ENCODE peak calls at places on chromosomes 16 and 17, in four cellular contexts. L is heart left ventricle, O is HS-27A, Q is amniotic stem cell. A is an unnamed sample.

GRCh38 chr16:17555176-17555575 is 84.4 kb upstream of the XYLT1 start:
- DNase-seq in Q (peak), O (no peak), L (no peak), A (no peak)

GRCh38 chr16:52497067-52497816 is 49.7 kb downstream of the TOX3 start:
- DNase-seq in L (no peak), O (no peak), Q (no peak), A (no peak)

GRCh38 chr16:27428035-27428785 is 26.2 kb downstream of the IL21R start:
- DNase-seq in Q (no peak), O (no peak), L (no peak), A (no peak)

GRCh38 chr16:24208710-24209109 is 47.4 kb upstream of the CACNG3 start:
- DNase-seq in L (no peak), O (no peak), Q (no peak), A (no peak)

GRCh38 chr16:35706901-35707300 is 2247.5 kb downstream of the TP53TG3F start:
- DNase-seq in L (no peak), O (no peak), Q (no peak), A (no peak)

GRCh38 chr17:260031-260791 is 78.8 kb upstream of the DOC2B start:
- DNase-seq in L (no peak), Q (no peak), O (no peak), A (no peak)

GRCh38 chr17:69339937-69340336 is 13.0 kb upstream of the ABCA5 start:
- DNase-seq in O (no peak), L (no peak), Q (no peak), A (no peak)

GRCh38 chr16:89096768-89097527 is 3.3 kb downstream of the ACSF3 start:
- DNase-seq in O (no peak), L (no peak), Q (no peak), A (no peak)

GRCh38 chr17:15384142-15384803 is 42.9 kb upstream of the TEKT3 start:
- DNase-seq in O (no peak), Q (no peak), L (no peak), A (no peak)

GRCh38 chr16:66988197-66988788 is at the start of gene CES4A:
- DNase-seq in O (no peak), L (no peak), Q (no peak), A (no peak)

GRCh38 chr17:77328823-77329740 is 188.3 kb downstream of the SEC14L1 start:
- DNase-seq in O (no peak), L (no peak), Q (no peak), A (no peak)

GRCh38 chr16:29663829-29664132 is 734 bp downstream of the SPN start:
- DNase-seq in L (no peak), O (no peak), Q (no peak), A (no peak)

GRCh38 chr17:15978606-15979005 is 20.9 kb downstream of the ZSWIM7 start:
- DNase-seq in L (no peak), O (no peak), Q (no peak), A (no peak)

GRCh38 chr16:68146583-68146982 is 61.4 kb downstream of the NFATC3 start:
- DNase-seq in L (no peak), Q (no peak), O (no peak), A (no peak)

GRCh38 chr16:11437069-11437468 is 91.8 kb downstream of the RMI2 start:
- DNase-seq in L (no peak), O (no peak), Q (no peak), A (no peak)

GRCh38 chr16:58556678-58557077 is 41.4 kb downstream of the SETD6 start:
- DNase-seq in Q (no peak), L (no peak), O (no peak), A (no peak)

GRCh38 chr16:19003935-19004334 is 20.2 kb downstream of the TMC7 start:
- DNase-seq in L (no peak), O (no peak), Q (no peak), A (no peak)

GRCh38 chr17:57186231-57187019 is 69.9 kb upstream of the MSI2 start:
- DNase-seq in O (no peak), L (no peak), Q (no peak), A (no peak)

GRCh38 chr17:27977751-27978688 is 64.5 kb upstream of the NLK start:
- DNase-seq in O (no peak), Q (no peak), L (no peak), A (no peak)

GRCh38 chr16:89845417-89845816 is 17.1 kb downstream of the SPIRE2 start:
- DNase-seq in O (no peak), L (no peak), Q (no peak), A (no peak)

GRCh38 chr16:356756-357155 is 4.2 kb upstream of the AXIN1 start:
- DNase-seq in O (no peak), Q (no peak), L (no peak), A (no peak)

GRCh38 chr16:78147846-78148535 is 48.5 kb downstream of the WWOX start:
- DNase-seq in Q (no peak), L (no peak), O (no peak), A (peak)

GRCh38 chr16:4689864-4690704 is 3.3 kb upstream of the NUDT16L1 start:
- DNase-seq in Q (no peak), O (no peak), L (no peak), A (no peak)

GRCh38 chr17:14805348-14805747 is 459.8 kb downstream of the PMP22 start:
- DNase-seq in Q (no peak), L (no peak), O (peak), A (no peak)

GRCh38 chr16:72986011-72986410 is 61.9 kb downstream of the ZFHX3 start:
- DNase-seq in O (no peak), L (no peak), Q (no peak), A (no peak)

GRCh38 chr17:29956225-29956624 is 14.8 kb downstream of the EFCAB5 start:
- DNase-seq in Q (no peak), L (no peak), O (no peak), A (no peak)

GRCh38 chr16:67641779-67642708 is 2.9 kb upstream of the CARMIL2 start:
- DNase-seq in Q (no peak), L (no peak), O (no peak), A (no peak)

GRCh38 chr17:44915321-44915726 is at the start of gene GFAP:
- DNase-seq in O (no peak), Q (no peak), L (no peak), A (no peak)

GRCh38 chr16:66713076-66713475 is 16.5 kb upstream of the CMTM4 start:
- DNase-seq in L (no peak), O (no peak), Q (no peak), A (no peak)

GRCh38 chr17:37322826-37323561 is 52.8 kb upstream of the C17orf78 start:
- DNase-seq in L (no peak), Q (no peak), O (no peak), A (no peak)

GRCh38 chr16:60717808-60718207 is 1318.4 kb downstream of the CDH8 start:
- DNase-seq in L (no peak), Q (no peak), O (no peak), A (no peak)

GRCh38 chr17:50255766-50256480 is 18.3 kb upstream of the TMEM92 start:
- DNase-seq in L (no peak), O (no peak), Q (no peak), A (no peak)

A was measured in pulmonary artery endothelial cell.